ENCODE peak calls at places on chromosomes 4 and X, in ten cellular contexts. One of them, this sample, is unnamed. For H3K27me3, the result is how much of the 10 kb centered on the place peaks cover.

GRCh38 chr4:138222041-138222440 is 20.1 kb downstream of the SLC7A11 start:
- DNase-seq in MM.1S: no peak
- DNase-seq in K562: no peak
- DNase-seq in fibroblast of lung: peak
- DNase-seq in colonic mucosa: no peak
- DNase-seq in H9: no peak
- DNase-seq in mesendoderm: no peak
- DNase-seq in IMR-90: peak
- DNase-seq in neural progenitor cell: no peak
- DNase-seq in GM23248: peak
- DNase-seq in this sample: no peak

GRCh38 chr4:156660470-156660869 is 311.1 kb downstream of the PDGFC start:
- DNase-seq in mesendoderm: no peak
- DNase-seq in GM23248: no peak
- DNase-seq in MM.1S: no peak
- DNase-seq in colonic mucosa: no peak
- DNase-seq in H9: no peak
- DNase-seq in K562: no peak
- DNase-seq in neural progenitor cell: no peak
- DNase-seq in IMR-90: no peak
- DNase-seq in fibroblast of lung: no peak
- DNase-seq in this sample: no peak

GRCh38 chr4:48558026-48558425 is 68.0 kb downstream of the ZAR1 start:
- DNase-seq in mesendoderm: no peak
- DNase-seq in fibroblast of lung: no peak
- DNase-seq in colonic mucosa: no peak
- DNase-seq in K562: no peak
- DNase-seq in MM.1S: no peak
- DNase-seq in neural progenitor cell: no peak
- DNase-seq in GM23248: no peak
- DNase-seq in H9: no peak
- DNase-seq in IMR-90: no peak
- DNase-seq in this sample: no peak

GRCh38 chr4:186789671-186790070 is 66.0 kb upstream of the FAT1 start:
- DNase-seq in H9: no peak
- DNase-seq in K562: no peak
- DNase-seq in MM.1S: no peak
- DNase-seq in mesendoderm: no peak
- DNase-seq in IMR-90: peak
- DNase-seq in colonic mucosa: no peak
- DNase-seq in GM23248: peak
- DNase-seq in neural progenitor cell: no peak
- DNase-seq in fibroblast of lung: peak
- DNase-seq in this sample: no peak

GRCh38 chrX:12206413-12206812 is 68.1 kb downstream of the FRMPD4 start:
- DNase-seq in mesendoderm: no peak
- DNase-seq in fibroblast of lung: no peak
- DNase-seq in K562: no peak
- DNase-seq in MM.1S: no peak
- DNase-seq in colonic mucosa: no peak
- DNase-seq in GM23248: no peak
- DNase-seq in IMR-90: no peak
- DNase-seq in neural progenitor cell: no peak
- DNase-seq in H9: no peak
- DNase-seq in this sample: no peak

GRCh38 chrX:31318866-31319265 is 247.0 kb upstream of the FTHL17 start:
- DNase-seq in GM23248: no peak
- DNase-seq in neural progenitor cell: no peak
- DNase-seq in colonic mucosa: no peak
- DNase-seq in H9: no peak
- DNase-seq in K562: no peak
- DNase-seq in MM.1S: no peak
- DNase-seq in IMR-90: no peak
- DNase-seq in mesendoderm: no peak
- DNase-seq in fibroblast of lung: no peak
- DNase-seq in this sample: no peak

GRCh38 chr4:144954224-144954623 is 143.8 kb downstream of the ANAPC10 start:
- DNase-seq in MM.1S: peak
- DNase-seq in colonic mucosa: no peak
- DNase-seq in GM23248: no peak
- DNase-seq in fibroblast of lung: no peak
- DNase-seq in H9: peak
- DNase-seq in K562: no peak
- DNase-seq in neural progenitor cell: peak
- DNase-seq in mesendoderm: no peak
- DNase-seq in IMR-90: no peak
- DNase-seq in this sample: peak

GRCh38 chrX:110053453-110053852 is 50.5 kb downstream of the TMEM164 start:
- DNase-seq in mesendoderm: no peak
- DNase-seq in MM.1S: no peak
- DNase-seq in GM23248: no peak
- DNase-seq in H9: no peak
- DNase-seq in neural progenitor cell: no peak
- DNase-seq in colonic mucosa: no peak
- DNase-seq in fibroblast of lung: no peak
- DNase-seq in K562: no peak
- DNase-seq in IMR-90: no peak
- DNase-seq in this sample: no peak

GRCh38 chr4:110867251-110867960 is 244.5 kb upstream of the PITX2 start:
- DNase-seq in K562: no peak
- DNase-seq in mesendoderm: no peak
- DNase-seq in neural progenitor cell: no peak
- DNase-seq in GM23248: peak
- DNase-seq in colonic mucosa: no peak
- DNase-seq in MM.1S: no peak
- DNase-seq in H9: no peak
- DNase-seq in fibroblast of lung: no peak
- DNase-seq in IMR-90: no peak
- DNase-seq in this sample: no peak

GRCh38 chr4:962231-963208 is 10.8 kb downstream of the DGKQ start:
- DNase-seq in IMR-90: no peak
- DNase-seq in H9: no peak
- DNase-seq in colonic mucosa: peak
- DNase-seq in K562: no peak
- DNase-seq in MM.1S: no peak
- DNase-seq in mesendoderm: no peak
- DNase-seq in neural progenitor cell: no peak
- DNase-seq in GM23248: no peak
- DNase-seq in fibroblast of lung: no peak
- DNase-seq in this sample: no peak

GRCh38 chr4:116880625-116881024 is 204.8 kb downstream of the TRAM1L1 start:
- DNase-seq in IMR-90: no peak
- DNase-seq in mesendoderm: no peak
- DNase-seq in colonic mucosa: no peak
- DNase-seq in neural progenitor cell: no peak
- DNase-seq in fibroblast of lung: no peak
- DNase-seq in GM23248: no peak
- DNase-seq in MM.1S: no peak
- DNase-seq in K562: no peak
- DNase-seq in H9: no peak
- DNase-seq in this sample: no peak

GRCh38 chrX:97234471-97235097 is 350.9 kb downstream of the RPA4 start:
- DNase-seq in neural progenitor cell: no peak
- DNase-seq in fibroblast of lung: no peak
- DNase-seq in colonic mucosa: no peak
- DNase-seq in MM.1S: peak
- DNase-seq in H9: no peak
- DNase-seq in K562: no peak
- DNase-seq in IMR-90: no peak
- DNase-seq in GM23248: no peak
- DNase-seq in mesendoderm: no peak
- DNase-seq in this sample: no peak

GRCh38 chr4:77699731-77700210 is 94.2 kb downstream of the CXCL13 start:
- DNase-seq in K562: no peak
- DNase-seq in mesendoderm: peak
- DNase-seq in H9: peak
- DNase-seq in MM.1S: no peak
- DNase-seq in IMR-90: peak
- DNase-seq in fibroblast of lung: peak
- DNase-seq in colonic mucosa: no peak
- DNase-seq in GM23248: peak
- DNase-seq in neural progenitor cell: peak
- DNase-seq in this sample: peak
- H3K9ac ChIP-seq in K562: no peak
- H3K9ac ChIP-seq in mesendoderm: no peak
- H3K9ac ChIP-seq in H9: no peak
- H3K9ac ChIP-seq in MM.1S: no peak
- H3K9ac ChIP-seq in IMR-90: no peak
- H3K9ac ChIP-seq in fibroblast of lung: no peak
- H3K9ac ChIP-seq in colonic mucosa: no peak
- H3K9ac ChIP-seq in GM23248: no peak
- H3K9ac ChIP-seq in neural progenitor cell: no peak
- H3K9ac ChIP-seq in this sample: no peak

DNA sequence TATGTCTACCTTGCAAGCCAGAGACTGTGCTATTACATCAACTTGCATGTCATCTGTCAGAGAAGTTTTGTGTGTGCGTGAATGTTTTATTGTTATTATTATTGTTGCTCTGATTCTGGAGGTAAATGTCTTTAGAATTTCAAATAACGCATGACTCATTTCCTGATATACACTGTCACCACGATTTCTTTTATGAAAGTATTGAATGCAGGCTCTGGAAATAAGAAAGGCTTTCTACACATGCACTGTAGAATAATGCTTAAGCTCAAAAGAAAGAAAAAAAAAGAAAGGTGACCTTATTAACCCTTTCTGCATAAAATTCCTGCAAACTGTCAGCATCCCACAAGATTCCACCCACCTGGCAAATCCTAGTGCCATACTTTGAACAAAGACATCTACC is 632.9 kb downstream of the ZNF674 start:
- DNase-seq in MM.1S: no peak
- DNase-seq in mesendoderm: no peak
- DNase-seq in K562: no peak
- DNase-seq in GM23248: no peak
- DNase-seq in fibroblast of lung: no peak
- DNase-seq in IMR-90: no peak
- DNase-seq in colonic mucosa: no peak
- DNase-seq in neural progenitor cell: no peak
- DNase-seq in H9: no peak
- DNase-seq in this sample: no peak
- H3K27me3 ChIP-seq in MM.1S: under half
- H3K27me3 ChIP-seq in mesendoderm: under half
- H3K27me3 ChIP-seq in K562: under half
- H3K27me3 ChIP-seq in GM23248: under half
- H3K27me3 ChIP-seq in fibroblast of lung: under half
- H3K27me3 ChIP-seq in IMR-90: under half
- H3K27me3 ChIP-seq in colonic mucosa: under half
- H3K27me3 ChIP-seq in neural progenitor cell: under half
- H3K27me3 ChIP-seq in H9: under half
- H3K27me3 ChIP-seq in this sample: under half

GRCh38 chrX:13764765-13765164 is 30.2 kb downstream of the OFD1 start:
- DNase-seq in colonic mucosa: no peak
- DNase-seq in H9: peak
- DNase-seq in IMR-90: no peak
- DNase-seq in neural progenitor cell: peak
- DNase-seq in mesendoderm: peak
- DNase-seq in fibroblast of lung: peak
- DNase-seq in MM.1S: no peak
- DNase-seq in K562: no peak
- DNase-seq in GM23248: no peak
- DNase-seq in this sample: no peak

GRCh38 chrX:13762015-13762414 is 27.5 kb downstream of the OFD1 start:
- DNase-seq in MM.1S: no peak
- DNase-seq in neural progenitor cell: peak
- DNase-seq in H9: no peak
- DNase-seq in mesendoderm: peak
- DNase-seq in fibroblast of lung: no peak
- DNase-seq in GM23248: no peak
- DNase-seq in colonic mucosa: no peak
- DNase-seq in K562: no peak
- DNase-seq in IMR-90: no peak
- DNase-seq in this sample: no peak

GRCh38 chrX:13761606-13762005 is 27.1 kb downstream of the OFD1 start:
- DNase-seq in K562: peak
- DNase-seq in H9: peak
- DNase-seq in colonic mucosa: no peak
- DNase-seq in IMR-90: peak
- DNase-seq in mesendoderm: peak
- DNase-seq in neural progenitor cell: no peak
- DNase-seq in MM.1S: no peak
- DNase-seq in GM23248: no peak
- DNase-seq in fibroblast of lung: no peak
- DNase-seq in this sample: no peak

GRCh38 chrX:13763489-13763888 is 28.9 kb downstream of the OFD1 start:
- DNase-seq in mesendoderm: no peak
- DNase-seq in MM.1S: no peak
- DNase-seq in GM23248: no peak
- DNase-seq in colonic mucosa: no peak
- DNase-seq in H9: no peak
- DNase-seq in K562: no peak
- DNase-seq in fibroblast of lung: no peak
- DNase-seq in neural progenitor cell: peak
- DNase-seq in IMR-90: no peak
- DNase-seq in this sample: no peak

DNA sequence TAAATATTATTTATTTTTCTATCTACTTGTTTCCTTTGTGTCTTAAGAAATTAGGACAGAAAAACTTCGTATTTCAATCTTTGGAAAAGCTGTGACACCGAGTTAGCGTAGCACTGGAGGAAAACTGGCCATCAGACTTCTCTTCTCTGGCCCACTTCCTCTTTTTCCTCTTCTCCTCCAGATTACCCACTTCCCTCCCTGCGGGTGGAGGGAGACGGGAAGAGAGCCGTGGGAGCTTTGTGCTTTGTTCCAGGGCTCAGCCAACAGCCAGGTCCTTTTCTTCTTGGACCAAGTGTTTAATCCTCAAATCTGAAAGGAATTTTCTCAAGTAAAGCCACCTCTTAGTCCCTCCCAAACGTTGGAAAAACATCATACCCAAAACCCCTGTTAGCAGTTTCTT is 29.7 kb downstream of the OFD1 start:
- DNase-seq in colonic mucosa: no peak
- DNase-seq in GM23248: no peak
- DNase-seq in H9: no peak
- DNase-seq in fibroblast of lung: no peak
- DNase-seq in MM.1S: no peak
- DNase-seq in IMR-90: no peak
- DNase-seq in neural progenitor cell: peak
- DNase-seq in mesendoderm: no peak
- DNase-seq in K562: no peak
- DNase-seq in this sample: no peak
- H3K9ac ChIP-seq in colonic mucosa: no peak
- H3K9ac ChIP-seq in GM23248: no peak
- H3K9ac ChIP-seq in H9: no peak
- H3K9ac ChIP-seq in fibroblast of lung: no peak
- H3K9ac ChIP-seq in MM.1S: no peak
- H3K9ac ChIP-seq in IMR-90: no peak
- H3K9ac ChIP-seq in neural progenitor cell: no peak
- H3K9ac ChIP-seq in mesendoderm: no peak
- H3K9ac ChIP-seq in K562: no peak
- H3K9ac ChIP-seq in this sample: no peak

DNA sequence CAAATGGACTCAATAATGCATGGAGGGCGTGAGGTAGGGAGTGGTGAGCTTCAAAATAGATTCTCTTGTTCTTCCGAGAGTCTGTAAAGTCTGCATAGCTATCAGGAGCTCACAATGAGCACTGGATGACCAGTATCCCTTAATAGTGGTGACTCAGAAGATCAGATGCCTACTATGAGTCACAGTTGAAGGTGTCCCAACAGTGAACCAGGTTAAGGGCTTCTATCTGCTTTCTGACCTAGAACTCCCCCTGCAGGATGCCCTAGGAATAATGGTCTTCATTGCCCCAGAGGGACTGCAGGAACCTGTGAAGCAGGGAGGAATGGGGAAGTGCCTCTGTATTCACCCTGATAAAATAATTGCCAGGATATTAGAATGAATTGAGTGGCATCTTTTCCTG is 22.1 kb downstream of the DGKK start:
- DNase-seq in H9: no peak
- DNase-seq in MM.1S: no peak
- DNase-seq in mesendoderm: peak
- DNase-seq in colonic mucosa: peak
- DNase-seq in GM23248: peak
- DNase-seq in K562: peak
- DNase-seq in fibroblast of lung: no peak
- DNase-seq in neural progenitor cell: no peak
- DNase-seq in IMR-90: peak
- DNase-seq in this sample: no peak
- H3K27me3 ChIP-seq in H9: under half
- H3K27me3 ChIP-seq in MM.1S: under half
- H3K27me3 ChIP-seq in mesendoderm: under half
- H3K27me3 ChIP-seq in colonic mucosa: under half
- H3K27me3 ChIP-seq in GM23248: under half
- H3K27me3 ChIP-seq in K562: under half
- H3K27me3 ChIP-seq in fibroblast of lung: under half
- H3K27me3 ChIP-seq in neural progenitor cell: under half
- H3K27me3 ChIP-seq in IMR-90: under half
- H3K27me3 ChIP-seq in this sample: under half

This sample was measured in NT2/D1.